ENCODE peak calls at places on chromosomes 5 and 9, in nine cellular contexts. P, Y, S, O, J, E, Z, V and U are unnamed samples.
A peak's percentile ranks its signal among the peaks of the same experiment; 100 is the strongest.

GRCh38 chr5:88602584-88602983 is 280.4 kb downstream of the MEF2C start:
- DNase-seq in J (no peak), S (no peak), P (no peak), O (no peak), Z (peak; percentile 10), Y (no peak), V (peak; percentile 3), E (no peak), U (no peak)

GRCh38 chr9:129647635-129648034 is 5.7 kb upstream of the ASB6 start:
- DNase-seq in P (no peak), E (no peak), Y (no peak), S (no peak), J (no peak), V (no peak), Z (no peak), O (no peak), U (no peak)

GRCh38 chr9:131500377-131500776 is 2.3 kb upstream of the POMT1 start:
- DNase-seq in P (no peak), Z (no peak), J (peak; percentile 42), Y (no peak), E (no peak), S (no peak), V (peak; percentile 90), O (no peak), U (no peak)

GRCh38 chr5:159156839-159157238 is 52.5 kb downstream of the RNF145 start:
- DNase-seq in P (no peak), E (peak; percentile 53), J (peak; percentile 65), Z (peak; percentile 57), O (peak; percentile 83), Y (peak; percentile 47), S (no peak), V (peak; percentile 73), U (no peak)

GRCh38 chr9:91113026-91113425 is 248.7 kb downstream of the AUH start:
- DNase-seq in O (no peak), P (no peak), Z (no peak), S (no peak), J (no peak), Y (no peak), V (no peak), E (no peak), U (no peak)

GRCh38 chr5:87113848-87114247 is 153.8 kb upstream of the RASA1 start:
- DNase-seq in J (peak; percentile 79), E (no peak), V (no peak), P (no peak), Z (no peak), O (peak; percentile 62), S (no peak), Y (no peak), U (no peak)

GRCh38 chr5:88502179-88503064 is 233.8 kb upstream of the TMEM161B start:
- DNase-seq in V (peak; percentile 34), Y (no peak), P (no peak), Z (no peak), O (peak; percentile 15), S (no peak), E (no peak), J (no peak), U (no peak)

GRCh38 chr5:82222597-82223574 is 55.3 kb downstream of the RPS23 start:
- DNase-seq in Y (no peak), E (no peak), O (peak; percentile 8), S (no peak), V (no peak), J (peak; percentile 71), P (no peak), Z (no peak), U (no peak)

GRCh38 chr9:91733006-91733624 is 216.9 kb downstream of the ROR2 start:
- DNase-seq in E (peak; percentile 19), O (no peak), J (no peak), P (no peak), Y (no peak), V (no peak), S (no peak), Z (no peak), U (no peak)

GRCh38 chr9:98856982-98857381 is 49.5 kb downstream of the GALNT12 start:
- DNase-seq in P (no peak), J (no peak), O (peak; percentile 88), Z (no peak), S (no peak), E (no peak), Y (no peak), V (no peak), U (no peak)

GRCh38 chr5:141528401-141528984 is 39.6 kb downstream of the PCDHGC5 start:
- DNase-seq in Z (no peak), E (peak; percentile 67), O (peak; percentile 63), Y (peak; percentile 87), J (no peak), S (no peak), P (peak; percentile 81), V (no peak), U (peak; percentile 89)

GRCh38 chr5:124599048-124599973 is 147.1 kb downstream of the ZNF608 start:
- DNase-seq in V (no peak), J (peak; percentile 59), E (no peak), Z (no peak), Y (peak; percentile 83), P (no peak), S (peak; percentile 70), O (peak; percentile 77), U (no peak)

GRCh38 chr5:109740329-109740728 is 50.6 kb downstream of the MAN2A1 start:
- DNase-seq in Y (peak; percentile 47), P (no peak), Z (no peak), J (peak; percentile 58), E (no peak), O (peak; percentile 11), V (no peak), S (peak; percentile 47), U (no peak)

GRCh38 chr9:91935805-91936204 is 14.2 kb downstream of the ROR2 start:
- DNase-seq in S (peak; percentile 20), V (no peak), J (no peak), Z (no peak), P (no peak), E (peak; percentile 13), Y (no peak), O (no peak), U (no peak)

GRCh38 chr9:81393985-81394811 is 295.1 kb downstream of the TLE1 start:
- DNase-seq in V (no peak), Y (no peak), J (no peak), P (no peak), Z (no peak), S (no peak), E (peak; percentile 40), O (no peak), U (no peak)
- H3K4me1 ChIP-seq in V (no peaks in the 10 kb centered on the region), Y (no peaks in the 10 kb centered on the region), J (peaks cover 27% of the 10 kb centered on the region), P (no peaks in the 10 kb centered on the region), Z (peaks cover 28% of the 10 kb centered on the region), S (no peaks in the 10 kb centered on the region), E (no peaks in the 10 kb centered on the region), O (peaks cover 4% of the 10 kb centered on the region), U (no peaks in the 10 kb centered on the region)

DNA sequence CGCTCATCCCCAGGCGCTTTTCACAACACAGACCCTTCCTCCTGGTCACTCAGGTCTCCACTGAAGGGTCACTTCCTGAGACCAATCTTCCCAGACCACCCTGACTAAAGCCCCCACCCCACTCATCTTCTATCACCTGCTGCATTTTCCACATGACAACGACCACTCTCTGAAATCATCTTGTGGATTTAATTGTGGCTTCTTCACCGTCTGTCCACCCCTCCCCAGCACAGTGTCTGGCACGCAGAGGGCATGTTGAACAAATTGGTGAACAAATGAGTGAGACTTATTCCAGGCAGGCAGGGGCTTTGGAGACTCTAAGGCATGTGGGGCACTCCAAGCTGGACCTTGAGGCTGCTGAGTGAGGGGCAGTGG is 8.8 kb downstream of the BARX1 start:
- DNase-seq in O (no peak), J (no peak), Y (no peak), Z (no peak), V (no peak), E (no peak), P (no peak), S (no peak), U (no peak)
- H3K27me3 ChIP-seq in O (peaks cover 100% of the 10 kb centered on the region), J (peaks cover 54% of the 10 kb centered on the region), Y (peaks cover 15% of the 10 kb centered on the region), Z (peaks cover 8% of the 10 kb centered on the region), V (peaks cover 39% of the 10 kb centered on the region), E (peaks cover 63% of the 10 kb centered on the region), P (peaks cover 14% of the 10 kb centered on the region), S (peaks cover 83% of the 10 kb centered on the region), U (peaks cover 55% of the 10 kb centered on the region)

GRCh38 chr9:36987891-36988290 is 46.2 kb downstream of the PAX5 start:
- DNase-seq in O (no peak), Y (no peak), V (no peak), P (no peak), J (peak; percentile 30), E (no peak), Z (no peak), S (no peak), U (no peak)

GRCh38 chr9:36987409-36987808 is 46.7 kb downstream of the PAX5 start:
- DNase-seq in J (no peak), V (no peak), Z (no peak), E (no peak), S (no peak), P (no peak), O (no peak), Y (no peak), U (no peak)

GRCh38 chr9:36986548-36987408 is 47.3 kb downstream of the PAX5 start:
- DNase-seq in S (no peak), O (no peak), J (no peak), Y (no peak), Z (no peak), E (no peak), V (no peak), P (no peak), U (no peak)

GRCh38 chr9:36985769-36986547 is 48.1 kb downstream of the PAX5 start:
- DNase-seq in S (no peak), P (no peak), J (no peak), Z (no peak), O (no peak), Y (no peak), V (no peak), E (no peak), U (no peak)

DNA sequence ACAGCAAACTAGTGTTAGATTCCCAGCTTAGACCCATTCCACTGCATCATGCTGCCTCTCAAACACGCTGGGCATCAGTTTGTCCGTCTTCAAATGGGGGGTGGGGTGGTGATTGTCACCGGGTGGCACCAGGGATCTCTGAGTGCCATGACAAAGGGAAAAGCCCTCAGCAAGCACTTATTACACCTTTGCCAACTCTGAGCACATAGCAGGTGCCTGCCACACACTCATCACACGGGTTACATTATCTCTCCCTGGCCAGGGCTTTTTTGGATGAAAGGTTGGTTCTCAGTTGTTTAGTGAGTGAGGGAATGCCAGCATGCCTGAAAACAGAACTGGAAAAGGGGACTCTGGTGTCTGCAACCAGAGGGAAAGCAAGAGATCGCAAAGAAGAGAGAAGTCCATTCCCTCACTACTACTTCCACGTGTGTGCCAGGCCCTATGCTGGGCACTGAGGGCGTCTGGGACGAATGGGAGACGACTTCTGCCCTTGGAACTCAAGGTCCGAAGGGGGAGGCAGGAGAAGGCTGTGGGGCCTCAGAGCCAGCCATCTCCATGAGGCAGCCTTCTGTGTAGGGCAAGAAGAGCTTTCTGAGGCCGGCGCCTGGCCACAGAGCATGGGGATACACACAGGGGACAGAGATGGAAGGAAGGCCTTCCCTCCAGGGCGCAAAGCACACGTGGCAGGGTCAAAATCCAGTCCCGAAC is 48.9 kb downstream of the PAX5 start:
- DNase-seq in E (no peak), Z (no peak), Y (no peak), J (no peak), S (no peak), V (no peak), O (no peak), P (no peak), U (no peak)
- H3K4me3 ChIP-seq in E (no peak overlapping the region), Z (no peak overlapping the region), Y (no peak overlapping the region), J (no peak overlapping the region), S (no peak overlapping the region), V (no peak overlapping the region), O (no peak overlapping the region), P (no peak overlapping the region), U (no peak overlapping the region)

GRCh38 chr5:62824936-62825335 is 246.3 kb downstream of the LRRC70 start:
- DNase-seq in O (peak; percentile 3), Y (no peak), Z (no peak), E (no peak), S (no peak), J (no peak), V (no peak), P (no peak), U (no peak)
- H3K4me1 ChIP-seq in O (no peaks in the 10 kb centered on the region), Y (no peaks in the 10 kb centered on the region), Z (no peaks in the 10 kb centered on the region), E (no peaks in the 10 kb centered on the region), S (no peaks in the 10 kb centered on the region), J (no peaks in the 10 kb centered on the region), V (no peaks in the 10 kb centered on the region), P (no peaks in the 10 kb centered on the region), U (peaks cover 4% of the 10 kb centered on the region)